ENCODE peak calls at places on chromosomes 13 and 19, in seven cellular contexts. One of them, this sample, is unnamed.

GRCh38 chr19:9538183-9539058 is at the start of gene ZNF426:
- DNase-seq in left cardiac atrium: peak
- DNase-seq in GM23248: peak
- DNase-seq in HT1080: peak
- DNase-seq in stimulated activated CD8-positive, alpha-beta memory T cell treated with anti-CD3 and anti-CD28 coated beads, Interleukin-4, amount 100 ng/mL, for 48 hours: peak
- DNase-seq in astrocyte: peak
- DNase-seq in OCI-LY7: peak
- DNase-seq in this sample: peak

GRCh38 chr19:21677696-21678418 is 89.5 kb downstream of the ZNF100 start:
- DNase-seq in left cardiac atrium: no peak
- DNase-seq in GM23248: no peak
- DNase-seq in HT1080: no peak
- DNase-seq in stimulated activated CD8-positive, alpha-beta memory T cell treated with anti-CD3 and anti-CD28 coated beads, Interleukin-4, amount 100 ng/mL, for 48 hours: peak
- DNase-seq in astrocyte: no peak
- DNase-seq in OCI-LY7: no peak
- DNase-seq in this sample: no peak

GRCh38 chr19:1206063-1206732 is 620 bp downstream of the STK11 start:
- DNase-seq in left cardiac atrium: no peak
- DNase-seq in GM23248: no peak
- DNase-seq in HT1080: no peak
- DNase-seq in stimulated activated CD8-positive, alpha-beta memory T cell treated with anti-CD3 and anti-CD28 coated beads, Interleukin-4, amount 100 ng/mL, for 48 hours: no peak
- DNase-seq in astrocyte: no peak
- DNase-seq in OCI-LY7: no peak
- DNase-seq in this sample: no peak

GRCh38 chr19:14048439-14049153 is 13.3 kb downstream of the PALM3 start:
- DNase-seq in left cardiac atrium: no peak
- DNase-seq in GM23248: peak
- DNase-seq in HT1080: peak
- DNase-seq in stimulated activated CD8-positive, alpha-beta memory T cell treated with anti-CD3 and anti-CD28 coated beads, Interleukin-4, amount 100 ng/mL, for 48 hours: peak
- DNase-seq in astrocyte: no peak
- DNase-seq in OCI-LY7: peak
- DNase-seq in this sample: no peak

GRCh38 chr19:3120611-3121231 is 15.1 kb upstream of the GNA15 start:
- DNase-seq in left cardiac atrium: peak
- DNase-seq in GM23248: no peak
- DNase-seq in HT1080: no peak
- DNase-seq in stimulated activated CD8-positive, alpha-beta memory T cell treated with anti-CD3 and anti-CD28 coated beads, Interleukin-4, amount 100 ng/mL, for 48 hours: no peak
- DNase-seq in astrocyte: no peak
- DNase-seq in OCI-LY7: no peak
- DNase-seq in this sample: no peak

GRCh38 chr19:17706750-17707181 is 12.5 kb upstream of the MAP1S start:
- DNase-seq in left cardiac atrium: peak
- DNase-seq in GM23248: peak
- DNase-seq in HT1080: peak
- DNase-seq in stimulated activated CD8-positive, alpha-beta memory T cell treated with anti-CD3 and anti-CD28 coated beads, Interleukin-4, amount 100 ng/mL, for 48 hours: no peak
- DNase-seq in astrocyte: peak
- DNase-seq in OCI-LY7: no peak
- DNase-seq in this sample: no peak

GRCh38 chr19:45450042-45450380 is 17.8 kb upstream of the FOSB start:
- DNase-seq in left cardiac atrium: no peak
- DNase-seq in GM23248: no peak
- DNase-seq in HT1080: no peak
- DNase-seq in stimulated activated CD8-positive, alpha-beta memory T cell treated with anti-CD3 and anti-CD28 coated beads, Interleukin-4, amount 100 ng/mL, for 48 hours: no peak
- DNase-seq in astrocyte: no peak
- DNase-seq in OCI-LY7: no peak
- DNase-seq in this sample: no peak

GRCh38 chr13:50340566-50341287 is 325.5 kb downstream of the KCNRG start:
- DNase-seq in left cardiac atrium: peak
- DNase-seq in GM23248: no peak
- DNase-seq in HT1080: no peak
- DNase-seq in stimulated activated CD8-positive, alpha-beta memory T cell treated with anti-CD3 and anti-CD28 coated beads, Interleukin-4, amount 100 ng/mL, for 48 hours: no peak
- DNase-seq in astrocyte: no peak
- DNase-seq in OCI-LY7: no peak
- DNase-seq in this sample: no peak

GRCh38 chr13:51562011-51562671 is 22.1 kb upstream of the WDFY2 start:
- DNase-seq in left cardiac atrium: no peak
- DNase-seq in GM23248: no peak
- DNase-seq in HT1080: no peak
- DNase-seq in stimulated activated CD8-positive, alpha-beta memory T cell treated with anti-CD3 and anti-CD28 coated beads, Interleukin-4, amount 100 ng/mL, for 48 hours: no peak
- DNase-seq in astrocyte: no peak
- DNase-seq in OCI-LY7: no peak
- DNase-seq in this sample: no peak

GRCh38 chr13:31092631-31093030 is 69.1 kb downstream of the HSPH1 start:
- DNase-seq in left cardiac atrium: no peak
- DNase-seq in GM23248: no peak
- DNase-seq in HT1080: no peak
- DNase-seq in stimulated activated CD8-positive, alpha-beta memory T cell treated with anti-CD3 and anti-CD28 coated beads, Interleukin-4, amount 100 ng/mL, for 48 hours: no peak
- DNase-seq in astrocyte: no peak
- DNase-seq in OCI-LY7: no peak
- DNase-seq in this sample: no peak

GRCh38 chr19:13905634-13906524 is at the start of the genes BRME1 and CC2D1A:
- DNase-seq in left cardiac atrium: peak
- DNase-seq in GM23248: peak
- DNase-seq in HT1080: peak
- DNase-seq in stimulated activated CD8-positive, alpha-beta memory T cell treated with anti-CD3 and anti-CD28 coated beads, Interleukin-4, amount 100 ng/mL, for 48 hours: peak
- DNase-seq in astrocyte: peak
- DNase-seq in OCI-LY7: peak
- DNase-seq in this sample: peak

GRCh38 chr19:27909185-27909840 is 1303.6 kb downstream of the UQCRFS1 start:
- DNase-seq in left cardiac atrium: no peak
- DNase-seq in GM23248: no peak
- DNase-seq in HT1080: no peak
- DNase-seq in stimulated activated CD8-positive, alpha-beta memory T cell treated with anti-CD3 and anti-CD28 coated beads, Interleukin-4, amount 100 ng/mL, for 48 hours: no peak
- DNase-seq in astrocyte: no peak
- DNase-seq in OCI-LY7: no peak
- DNase-seq in this sample: no peak

GRCh38 chr19:4501005-4501591 is 17.2 kb downstream of the PLIN4 start:
- DNase-seq in left cardiac atrium: no peak
- DNase-seq in GM23248: no peak
- DNase-seq in HT1080: no peak
- DNase-seq in stimulated activated CD8-positive, alpha-beta memory T cell treated with anti-CD3 and anti-CD28 coated beads, Interleukin-4, amount 100 ng/mL, for 48 hours: no peak
- DNase-seq in astrocyte: no peak
- DNase-seq in OCI-LY7: no peak
- DNase-seq in this sample: no peak

GRCh38 chr13:46341112-46341711 is 45.8 kb downstream of the RUBCNL start:
- DNase-seq in left cardiac atrium: no peak
- DNase-seq in GM23248: peak
- DNase-seq in HT1080: peak
- DNase-seq in stimulated activated CD8-positive, alpha-beta memory T cell treated with anti-CD3 and anti-CD28 coated beads, Interleukin-4, amount 100 ng/mL, for 48 hours: peak
- DNase-seq in astrocyte: peak
- DNase-seq in OCI-LY7: peak
- DNase-seq in this sample: peak

GRCh38 chr19:13838943-13839192 is 38.1 kb upstream of the NANOS3 start:
- DNase-seq in left cardiac atrium: peak
- DNase-seq in GM23248: no peak
- DNase-seq in HT1080: no peak
- DNase-seq in stimulated activated CD8-positive, alpha-beta memory T cell treated with anti-CD3 and anti-CD28 coated beads, Interleukin-4, amount 100 ng/mL, for 48 hours: no peak
- DNase-seq in astrocyte: no peak
- DNase-seq in OCI-LY7: no peak
- DNase-seq in this sample: no peak

GRCh38 chr19:7636691-7637373 is at the start of gene STXBP2:
- DNase-seq in left cardiac atrium: peak
- DNase-seq in GM23248: peak
- DNase-seq in HT1080: no peak
- DNase-seq in stimulated activated CD8-positive, alpha-beta memory T cell treated with anti-CD3 and anti-CD28 coated beads, Interleukin-4, amount 100 ng/mL, for 48 hours: peak
- DNase-seq in astrocyte: no peak
- DNase-seq in OCI-LY7: peak
- DNase-seq in this sample: no peak

GRCh38 chr19:51364200-51365106 is 1.7 kb downstream of the ETFB start:
- DNase-seq in left cardiac atrium: peak
- DNase-seq in GM23248: peak
- DNase-seq in HT1080: no peak
- DNase-seq in stimulated activated CD8-positive, alpha-beta memory T cell treated with anti-CD3 and anti-CD28 coated beads, Interleukin-4, amount 100 ng/mL, for 48 hours: no peak
- DNase-seq in astrocyte: no peak
- DNase-seq in OCI-LY7: no peak
- DNase-seq in this sample: no peak

GRCh38 chr13:67238277-67238859 is 8.2 kb upstream of the PCDH9 start:
- DNase-seq in left cardiac atrium: no peak
- DNase-seq in GM23248: peak
- DNase-seq in HT1080: peak
- DNase-seq in stimulated activated CD8-positive, alpha-beta memory T cell treated with anti-CD3 and anti-CD28 coated beads, Interleukin-4, amount 100 ng/mL, for 48 hours: no peak
- DNase-seq in astrocyte: no peak
- DNase-seq in OCI-LY7: peak
- DNase-seq in this sample: no peak

GRCh38 chr13:113846639-113847318 is 17.1 kb downstream of the GAS6 start:
- DNase-seq in left cardiac atrium: peak
- DNase-seq in GM23248: no peak
- DNase-seq in HT1080: no peak
- DNase-seq in stimulated activated CD8-positive, alpha-beta memory T cell treated with anti-CD3 and anti-CD28 coated beads, Interleukin-4, amount 100 ng/mL, for 48 hours: no peak
- DNase-seq in astrocyte: no peak
- DNase-seq in OCI-LY7: no peak
- DNase-seq in this sample: no peak

GRCh38 chr13:41467546-41467945 is 10.2 kb downstream of the RGCC start:
- DNase-seq in left cardiac atrium: no peak
- DNase-seq in GM23248: no peak
- DNase-seq in HT1080: no peak
- DNase-seq in stimulated activated CD8-positive, alpha-beta memory T cell treated with anti-CD3 and anti-CD28 coated beads, Interleukin-4, amount 100 ng/mL, for 48 hours: no peak
- DNase-seq in astrocyte: no peak
- DNase-seq in OCI-LY7: no peak
- DNase-seq in this sample: no peak

GRCh38 chr13:33146843-33147611 is 130.8 kb downstream of the KL start:
- DNase-seq in left cardiac atrium: no peak
- DNase-seq in GM23248: no peak
- DNase-seq in HT1080: no peak
- DNase-seq in stimulated activated CD8-positive, alpha-beta memory T cell treated with anti-CD3 and anti-CD28 coated beads, Interleukin-4, amount 100 ng/mL, for 48 hours: no peak
- DNase-seq in astrocyte: no peak
- DNase-seq in OCI-LY7: no peak
- DNase-seq in this sample: no peak

GRCh38 chr19:47019431-47020041 is at the start of gene NPAS1:
- DNase-seq in left cardiac atrium: no peak
- DNase-seq in GM23248: peak
- DNase-seq in HT1080: no peak
- DNase-seq in stimulated activated CD8-positive, alpha-beta memory T cell treated with anti-CD3 and anti-CD28 coated beads, Interleukin-4, amount 100 ng/mL, for 48 hours: peak
- DNase-seq in astrocyte: no peak
- DNase-seq in OCI-LY7: no peak
- DNase-seq in this sample: no peak

GRCh38 chr19:38033658-38034150 is 126.7 kb downstream of the SIPA1L3 start:
- DNase-seq in left cardiac atrium: no peak
- DNase-seq in GM23248: no peak
- DNase-seq in HT1080: no peak
- DNase-seq in stimulated activated CD8-positive, alpha-beta memory T cell treated with anti-CD3 and anti-CD28 coated beads, Interleukin-4, amount 100 ng/mL, for 48 hours: no peak
- DNase-seq in astrocyte: peak
- DNase-seq in OCI-LY7: peak
- DNase-seq in this sample: no peak

GRCh38 chr13:110017379-110017778 is 231.0 kb upstream of the IRS2 start:
- DNase-seq in left cardiac atrium: no peak
- DNase-seq in GM23248: peak
- DNase-seq in HT1080: peak
- DNase-seq in stimulated activated CD8-positive, alpha-beta memory T cell treated with anti-CD3 and anti-CD28 coated beads, Interleukin-4, amount 100 ng/mL, for 48 hours: no peak
- DNase-seq in astrocyte: peak
- DNase-seq in OCI-LY7: no peak
- DNase-seq in this sample: peak

GRCh38 chr13:31962661-31963345 is 68.8 kb upstream of the FRY start:
- DNase-seq in left cardiac atrium: no peak
- DNase-seq in GM23248: peak
- DNase-seq in HT1080: peak
- DNase-seq in stimulated activated CD8-positive, alpha-beta memory T cell treated with anti-CD3 and anti-CD28 coated beads, Interleukin-4, amount 100 ng/mL, for 48 hours: no peak
- DNase-seq in astrocyte: peak
- DNase-seq in OCI-LY7: no peak
- DNase-seq in this sample: no peak

GRCh38 chr13:37375724-37376123 is 222.8 kb downstream of the POSTN start:
- DNase-seq in left cardiac atrium: no peak
- DNase-seq in GM23248: peak
- DNase-seq in HT1080: no peak
- DNase-seq in stimulated activated CD8-positive, alpha-beta memory T cell treated with anti-CD3 and anti-CD28 coated beads, Interleukin-4, amount 100 ng/mL, for 48 hours: no peak
- DNase-seq in astrocyte: no peak
- DNase-seq in OCI-LY7: no peak
- DNase-seq in this sample: no peak

GRCh38 chr13:99812611-99813010 is 159.0 kb downstream of the ZIC5 start:
- DNase-seq in left cardiac atrium: no peak
- DNase-seq in GM23248: peak
- DNase-seq in HT1080: peak
- DNase-seq in stimulated activated CD8-positive, alpha-beta memory T cell treated with anti-CD3 and anti-CD28 coated beads, Interleukin-4, amount 100 ng/mL, for 48 hours: no peak
- DNase-seq in astrocyte: peak
- DNase-seq in OCI-LY7: no peak
- DNase-seq in this sample: peak

GRCh38 chr13:25214371-25215252 is 42.5 kb upstream of the AMER2 start:
- DNase-seq in left cardiac atrium: peak
- DNase-seq in GM23248: peak
- DNase-seq in HT1080: peak
- DNase-seq in stimulated activated CD8-positive, alpha-beta memory T cell treated with anti-CD3 and anti-CD28 coated beads, Interleukin-4, amount 100 ng/mL, for 48 hours: no peak
- DNase-seq in astrocyte: peak
- DNase-seq in OCI-LY7: no peak
- DNase-seq in this sample: no peak

GRCh38 chr13:25067054-25067453 is 28.9 kb upstream of the PABPC3 start:
- DNase-seq in left cardiac atrium: no peak
- DNase-seq in GM23248: no peak
- DNase-seq in HT1080: no peak
- DNase-seq in stimulated activated CD8-positive, alpha-beta memory T cell treated with anti-CD3 and anti-CD28 coated beads, Interleukin-4, amount 100 ng/mL, for 48 hours: no peak
- DNase-seq in astrocyte: no peak
- DNase-seq in OCI-LY7: no peak
- DNase-seq in this sample: no peak

GRCh38 chr13:73960474-73960873 is 173.7 kb downstream of the KLF12 start:
- DNase-seq in left cardiac atrium: no peak
- DNase-seq in GM23248: no peak
- DNase-seq in HT1080: no peak
- DNase-seq in stimulated activated CD8-positive, alpha-beta memory T cell treated with anti-CD3 and anti-CD28 coated beads, Interleukin-4, amount 100 ng/mL, for 48 hours: no peak
- DNase-seq in astrocyte: no peak
- DNase-seq in OCI-LY7: no peak
- DNase-seq in this sample: no peak

GRCh38 chr19:5515737-5516136 is 52.0 kb downstream of the TINCR start:
- DNase-seq in left cardiac atrium: no peak
- DNase-seq in GM23248: no peak
- DNase-seq in HT1080: no peak
- DNase-seq in stimulated activated CD8-positive, alpha-beta memory T cell treated with anti-CD3 and anti-CD28 coated beads, Interleukin-4, amount 100 ng/mL, for 48 hours: no peak
- DNase-seq in astrocyte: no peak
- DNase-seq in OCI-LY7: peak
- DNase-seq in this sample: no peak

GRCh38 chr13:42685762-42686560 is 95.4 kb upstream of the FAM216B start:
- DNase-seq in left cardiac atrium: no peak
- DNase-seq in GM23248: no peak
- DNase-seq in HT1080: no peak
- DNase-seq in stimulated activated CD8-positive, alpha-beta memory T cell treated with anti-CD3 and anti-CD28 coated beads, Interleukin-4, amount 100 ng/mL, for 48 hours: no peak
- DNase-seq in astrocyte: no peak
- DNase-seq in OCI-LY7: no peak
- DNase-seq in this sample: no peak

GRCh38 chr19:34430738-34431625 is 2.8 kb downstream of the UBA2 start:
- DNase-seq in left cardiac atrium: no peak
- DNase-seq in GM23248: peak
- DNase-seq in HT1080: peak
- DNase-seq in stimulated activated CD8-positive, alpha-beta memory T cell treated with anti-CD3 and anti-CD28 coated beads, Interleukin-4, amount 100 ng/mL, for 48 hours: no peak
- DNase-seq in astrocyte: peak
- DNase-seq in OCI-LY7: peak
- DNase-seq in this sample: no peak

GRCh38 chr13:97225533-97225932 is 3.4 kb downstream of the MBNL2 start:
- DNase-seq in left cardiac atrium: no peak
- DNase-seq in GM23248: no peak
- DNase-seq in HT1080: no peak
- DNase-seq in stimulated activated CD8-positive, alpha-beta memory T cell treated with anti-CD3 and anti-CD28 coated beads, Interleukin-4, amount 100 ng/mL, for 48 hours: no peak
- DNase-seq in astrocyte: no peak
- DNase-seq in OCI-LY7: peak
- DNase-seq in this sample: no peak

GRCh38 chr19:12365094-12365371 is 450 bp downstream of the ZNF442 start:
- DNase-seq in left cardiac atrium: no peak
- DNase-seq in GM23248: peak
- DNase-seq in HT1080: no peak
- DNase-seq in stimulated activated CD8-positive, alpha-beta memory T cell treated with anti-CD3 and anti-CD28 coated beads, Interleukin-4, amount 100 ng/mL, for 48 hours: peak
- DNase-seq in astrocyte: peak
- DNase-seq in OCI-LY7: no peak
- DNase-seq in this sample: no peak

GRCh38 chr19:30696514-30696913 is 324.3 kb downstream of the ZNF536 start:
- DNase-seq in left cardiac atrium: no peak
- DNase-seq in GM23248: no peak
- DNase-seq in HT1080: peak
- DNase-seq in stimulated activated CD8-positive, alpha-beta memory T cell treated with anti-CD3 and anti-CD28 coated beads, Interleukin-4, amount 100 ng/mL, for 48 hours: no peak
- DNase-seq in astrocyte: no peak
- DNase-seq in OCI-LY7: peak
- DNase-seq in this sample: no peak

GRCh38 chr13:94711561-94712286 is 621 bp downstream of the SOX21 start:
- DNase-seq in left cardiac atrium: no peak
- DNase-seq in GM23248: peak
- DNase-seq in HT1080: no peak
- DNase-seq in stimulated activated CD8-positive, alpha-beta memory T cell treated with anti-CD3 and anti-CD28 coated beads, Interleukin-4, amount 100 ng/mL, for 48 hours: peak
- DNase-seq in astrocyte: peak
- DNase-seq in OCI-LY7: no peak
- DNase-seq in this sample: no peak

GRCh38 chr19:35451278-35452096 is 3.4 kb downstream of the FFAR2 start:
- DNase-seq in left cardiac atrium: no peak
- DNase-seq in GM23248: no peak
- DNase-seq in HT1080: no peak
- DNase-seq in stimulated activated CD8-positive, alpha-beta memory T cell treated with anti-CD3 and anti-CD28 coated beads, Interleukin-4, amount 100 ng/mL, for 48 hours: peak
- DNase-seq in astrocyte: no peak
- DNase-seq in OCI-LY7: peak
- DNase-seq in this sample: no peak